ENCODE peak calls at places on chromosomes 12 and 14, in four cellular contexts. One of them, this sample, is unnamed.
A peak's percentile ranks its signal among the peaks of the same experiment; 100 is the strongest.

GRCh38 chr14:21066882-21067502 is 3.1 kb upstream of the ARHGEF40 start:
- DNase-seq in K562: no peak
- DNase-seq in HepG2: peak; percentile 48
- DNase-seq in GM12878: no peak
- DNase-seq in this sample: no peak

GRCh38 chr14:106840258-106840657 is 1313.9 kb downstream of the TMEM121 start:
- DNase-seq in GM12878: no peak
- DNase-seq in K562: no peak
- DNase-seq in HepG2: no peak
- DNase-seq in this sample: no peak

GRCh38 chr12:32151552-32151951 is 44.9 kb downstream of the BICD1 start:
- DNase-seq in K562: no peak
- DNase-seq in HepG2: no peak
- DNase-seq in GM12878: no peak
- DNase-seq in this sample: no peak

GRCh38 chr12:6178981-6179761 is 21.0 kb upstream of the CD9 start:
- DNase-seq in K562: no peak
- DNase-seq in HepG2: peak; percentile 63
- DNase-seq in GM12878: no peak
- DNase-seq in this sample: no peak

GRCh38 chr14:87411370-87411769 is 581.6 kb downstream of the GALC start:
- DNase-seq in K562: no peak
- DNase-seq in HepG2: no peak
- DNase-seq in GM12878: no peak
- DNase-seq in this sample: no peak

GRCh38 chr12:94263011-94263786 is 114.8 kb downstream of the PLXNC1 start:
- DNase-seq in GM12878: peak; percentile 76
- DNase-seq in HepG2: no peak
- DNase-seq in K562: no peak
- DNase-seq in this sample: no peak

GRCh38 chr12:68080577-68080976 is 79.0 kb downstream of the IFNG start:
- DNase-seq in K562: no peak
- DNase-seq in HepG2: no peak
- DNase-seq in GM12878: no peak
- DNase-seq in this sample: no peak

GRCh38 chr14:26872510-26872909 is 274.7 kb upstream of the NOVA1 start:
- DNase-seq in HepG2: no peak
- DNase-seq in GM12878: no peak
- DNase-seq in K562: no peak
- DNase-seq in this sample: no peak

GRCh38 chr12:16603916-16604575 is 1.9 kb downstream of the LMO3 start:
- DNase-seq in HepG2: no peak
- DNase-seq in K562: no peak
- DNase-seq in GM12878: no peak
- DNase-seq in this sample: no peak

GRCh38 chr14:100842799-100843198 is 16.9 kb downstream of the MEG3 start:
- DNase-seq in HepG2: no peak
- DNase-seq in GM12878: no peak
- DNase-seq in K562: no peak
- DNase-seq in this sample: no peak

GRCh38 chr12:6375269-6376078 is at the start of gene SCNN1A:
- DNase-seq in GM12878: no peak
- DNase-seq in K562: no peak
- DNase-seq in HepG2: no peak
- DNase-seq in this sample: no peak

GRCh38 chr14:52220924-52221802 is 46.3 kb upstream of the PTGDR start:
- DNase-seq in HepG2: no peak
- DNase-seq in GM12878: no peak
- DNase-seq in K562: no peak
- DNase-seq in this sample: no peak

GRCh38 chr12:94074216-94074969 is 74.0 kb upstream of the PLXNC1 start:
- DNase-seq in HepG2: no peak
- DNase-seq in K562: no peak
- DNase-seq in GM12878: no peak
- DNase-seq in this sample: no peak

GRCh38 chr12:108750471-108751402 is 19.4 kb upstream of the CORO1C start:
- DNase-seq in GM12878: no peak
- DNase-seq in K562: no peak
- DNase-seq in HepG2: no peak
- DNase-seq in this sample: no peak

GRCh38 chr12:98471085-98471484 is 44.3 kb upstream of the TMPO start:
- DNase-seq in HepG2: no peak
- DNase-seq in GM12878: no peak
- DNase-seq in K562: no peak
- DNase-seq in this sample: no peak

GRCh38 chr12:32917094-32917611 is 20.6 kb upstream of the PKP2 start:
- DNase-seq in GM12878: no peak
- DNase-seq in K562: no peak
- DNase-seq in HepG2: no peak
- DNase-seq in this sample: no peak

DNA sequence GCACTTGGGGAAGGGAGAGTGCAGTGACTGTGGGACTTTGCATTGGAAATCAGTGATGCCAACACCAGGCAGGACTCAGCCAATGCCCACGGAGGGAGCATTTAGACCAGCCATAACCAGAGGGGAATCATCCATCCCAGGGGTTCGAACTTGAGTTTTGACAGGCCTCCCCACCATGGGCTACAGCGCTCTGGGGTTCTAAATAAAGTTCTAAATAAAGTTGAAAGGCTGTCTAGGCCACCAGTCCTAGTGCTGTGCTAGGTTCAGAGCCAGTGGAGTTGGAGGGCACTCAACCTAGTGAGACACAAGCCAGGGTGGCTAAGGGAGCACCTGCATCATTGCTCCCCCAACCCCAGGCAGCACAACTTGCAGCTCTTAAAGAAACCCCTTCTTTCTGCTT is 82.0 kb upstream of the SLC38A4 start:
- DNase-seq in K562: no peak
- DNase-seq in GM12878: no peak
- DNase-seq in HepG2: no peak
- DNase-seq in this sample: no peak
- TF ChIP-seq BHLHE40 in K562: no peak
- TF ChIP-seq BHLHE40 in GM12878: no peak
- TF ChIP-seq BHLHE40 in HepG2: no peak
- TF ChIP-seq BHLHE40 in this sample: no peak

GRCh38 chr14:44657688-44658388 is 150.8 kb upstream of the FSCB start:
- DNase-seq in GM12878: no peak
- DNase-seq in HepG2: peak; percentile 4
- DNase-seq in K562: no peak
- DNase-seq in this sample: peak; percentile 5
- TF ChIP-seq TARDBP in GM12878: no peak
- TF ChIP-seq TARDBP in HepG2: no peak
- TF ChIP-seq TARDBP in K562: no peak
- TF ChIP-seq TARDBP in this sample: no peak

GRCh38 chr12:77442633-77443032 is 377.3 kb upstream of the E2F7 start:
- DNase-seq in HepG2: no peak
- DNase-seq in K562: no peak
- DNase-seq in GM12878: no peak
- DNase-seq in this sample: no peak
- TF ChIP-seq FOXK2 in HepG2: no peak
- TF ChIP-seq FOXK2 in K562: no peak
- TF ChIP-seq FOXK2 in GM12878: no peak
- TF ChIP-seq FOXK2 in this sample: no peak

GRCh38 chr14:60101801-60102200 is 10.1 kb downstream of the PCNX4 start:
- DNase-seq in HepG2: no peak
- DNase-seq in GM12878: no peak
- DNase-seq in K562: no peak
- DNase-seq in this sample: no peak

GRCh38 chr14:60097974-60098373 is 6.3 kb downstream of the PCNX4 start:
- DNase-seq in K562: no peak
- DNase-seq in GM12878: no peak
- DNase-seq in HepG2: no peak
- DNase-seq in this sample: no peak

GRCh38 chr14:60106341-60106740 is 14.6 kb downstream of the PCNX4 start:
- DNase-seq in K562: no peak
- DNase-seq in GM12878: no peak
- DNase-seq in HepG2: no peak
- DNase-seq in this sample: no peak

GRCh38 chr14:60102389-60102788 is 10.7 kb downstream of the PCNX4 start:
- DNase-seq in GM12878: no peak
- DNase-seq in HepG2: no peak
- DNase-seq in K562: no peak
- DNase-seq in this sample: no peak
- TF ChIP-seq BHLHE40 in GM12878: no peak
- TF ChIP-seq BHLHE40 in HepG2: no peak
- TF ChIP-seq BHLHE40 in K562: no peak
- TF ChIP-seq BHLHE40 in this sample: no peak

GRCh38 chr12:47988073-47989022 is 15.9 kb downstream of the COL2A1 start:
- DNase-seq in K562: no peak
- DNase-seq in HepG2: no peak
- DNase-seq in GM12878: no peak
- DNase-seq in this sample: no peak

GRCh38 chr12:47987411-47988072 is 16.7 kb downstream of the COL2A1 start:
- DNase-seq in GM12878: no peak
- DNase-seq in HepG2: no peak
- DNase-seq in K562: no peak
- DNase-seq in this sample: no peak

GRCh38 chr12:47985596-47986265 is 18.5 kb downstream of the COL2A1 start:
- DNase-seq in K562: no peak
- DNase-seq in HepG2: no peak
- DNase-seq in GM12878: no peak
- DNase-seq in this sample: no peak

GRCh38 chr12:47986266-47986610 is 18.0 kb downstream of the COL2A1 start:
- DNase-seq in HepG2: no peak
- DNase-seq in K562: no peak
- DNase-seq in GM12878: no peak
- DNase-seq in this sample: no peak

DNA sequence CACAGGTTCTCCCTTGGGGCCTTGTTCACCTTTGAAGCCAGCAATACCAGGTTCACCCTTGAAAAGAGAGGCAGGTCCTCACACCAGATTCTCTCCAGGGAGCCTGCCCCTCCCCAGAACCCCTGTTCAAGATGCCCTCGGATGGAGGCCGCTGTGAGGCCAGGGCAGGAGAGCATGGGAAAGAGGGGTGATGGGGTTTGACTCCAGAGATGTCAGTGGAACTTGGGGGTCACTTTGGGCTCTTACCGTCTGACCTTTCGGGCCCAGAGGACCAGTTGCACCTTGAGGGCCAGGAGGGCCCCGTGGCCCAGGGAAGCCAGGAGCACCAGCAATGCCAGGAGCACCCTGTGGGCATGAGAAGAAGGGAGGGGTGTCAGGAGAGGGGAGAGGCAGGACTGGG is 17.4 kb downstream of the COL2A1 start:
- DNase-seq in GM12878: no peak
- DNase-seq in K562: no peak
- DNase-seq in HepG2: no peak
- DNase-seq in this sample: no peak
- TF ChIP-seq TARDBP in GM12878: no peak
- TF ChIP-seq TARDBP in K562: no peak
- TF ChIP-seq TARDBP in HepG2: no peak
- TF ChIP-seq TARDBP in this sample: no peak

DNA sequence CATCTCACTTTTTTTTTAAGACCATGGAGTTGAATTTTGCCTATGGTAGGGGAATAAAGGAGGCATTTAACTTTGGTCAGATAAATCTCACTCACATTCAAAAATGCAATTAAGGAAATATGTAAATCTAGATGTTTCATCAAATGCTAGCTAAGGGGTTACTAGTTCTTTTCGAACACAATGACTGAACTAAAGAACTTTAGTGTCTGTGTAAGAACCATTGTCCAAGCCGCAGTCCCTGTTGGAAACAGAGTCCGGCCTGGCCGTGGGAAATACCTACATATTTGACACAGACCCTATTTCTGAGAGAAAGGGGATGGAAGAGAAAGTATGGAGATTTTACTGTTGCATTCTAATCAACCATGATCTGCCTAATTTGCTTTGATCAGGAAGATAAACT is 17.4 kb downstream of the LGR5 start:
- DNase-seq in K562: no peak
- DNase-seq in GM12878: no peak
- DNase-seq in HepG2: no peak
- DNase-seq in this sample: no peak
- TF ChIP-seq FOXK2 in K562: no peak
- TF ChIP-seq FOXK2 in GM12878: no peak
- TF ChIP-seq FOXK2 in HepG2: no peak
- TF ChIP-seq FOXK2 in this sample: no peak

DNA sequence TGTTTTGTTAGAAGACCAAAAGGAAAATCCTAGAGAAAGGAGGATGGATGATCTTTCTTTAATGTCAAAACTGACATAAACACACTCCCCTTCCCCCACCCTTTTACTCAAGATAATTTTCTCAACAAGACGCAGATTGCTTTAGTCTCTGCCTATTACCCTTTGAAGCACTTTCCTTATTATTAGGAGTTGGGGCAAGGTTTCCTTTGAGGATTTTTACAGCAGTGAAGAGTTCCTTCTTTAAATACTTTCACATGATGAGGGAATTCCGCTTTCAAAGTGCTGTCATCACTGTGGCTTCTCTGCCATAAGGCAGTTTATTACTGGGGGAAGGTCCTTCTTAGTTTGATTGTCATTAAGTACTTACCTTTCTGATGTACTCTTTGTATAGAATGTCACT is 172.1 kb downstream of the MSRB3 start:
- DNase-seq in HepG2: no peak
- DNase-seq in K562: no peak
- DNase-seq in GM12878: no peak
- DNase-seq in this sample: no peak
- TF ChIP-seq BHLHE40 in HepG2: no peak
- TF ChIP-seq BHLHE40 in K562: no peak
- TF ChIP-seq BHLHE40 in GM12878: no peak
- TF ChIP-seq BHLHE40 in this sample: no peak

GRCh38 chr14:53793790-53794560 is 162.7 kb downstream of the BMP4 start:
- DNase-seq in K562: no peak
- DNase-seq in HepG2: peak; percentile 40
- DNase-seq in GM12878: no peak
- DNase-seq in this sample: no peak
- TF ChIP-seq TARDBP in K562: no peak
- TF ChIP-seq TARDBP in HepG2: no peak
- TF ChIP-seq TARDBP in GM12878: no peak
- TF ChIP-seq TARDBP in this sample: no peak

GRCh38 chr14:97276573-97276972 is 479.4 kb downstream of the VRK1 start:
- DNase-seq in GM12878: no peak
- DNase-seq in HepG2: no peak
- DNase-seq in K562: no peak
- DNase-seq in this sample: no peak
- TF ChIP-seq FOXK2 in GM12878: no peak
- TF ChIP-seq FOXK2 in HepG2: no peak
- TF ChIP-seq FOXK2 in K562: no peak
- TF ChIP-seq FOXK2 in this sample: no peak

DNA sequence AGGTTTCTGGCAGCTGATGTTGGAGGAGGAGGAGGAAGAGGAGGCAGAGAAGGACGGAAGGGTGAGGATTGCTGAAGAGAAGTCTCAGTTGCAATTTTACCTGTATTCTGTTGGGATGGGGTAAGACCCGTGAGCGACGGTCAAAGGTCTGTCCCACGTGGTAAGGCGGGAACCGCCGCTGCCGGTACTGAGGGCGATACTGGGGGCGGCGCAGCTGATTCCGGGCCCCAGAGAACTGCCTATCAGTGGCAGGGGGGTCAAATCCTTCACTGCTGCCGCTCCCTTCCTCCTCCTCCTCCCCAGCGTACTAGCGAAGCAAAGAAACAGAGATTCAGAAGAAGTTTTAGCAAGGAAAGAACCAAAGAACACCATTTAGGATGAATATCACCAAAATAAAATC is 13.3 kb downstream of the YBX3 start:
- DNase-seq in GM12878: no peak
- DNase-seq in HepG2: no peak
- DNase-seq in K562: no peak
- DNase-seq in this sample: no peak
- TF ChIP-seq BHLHE40 in GM12878: no peak
- TF ChIP-seq BHLHE40 in HepG2: no peak
- TF ChIP-seq BHLHE40 in K562: no peak
- TF ChIP-seq BHLHE40 in this sample: no peak

This sample was measured in HEK293T.